ENCODE peak calls at places on chromosomes 6 and 20, in six cellular contexts. X is esophagus squamous epithelium, P is Panc1, A is colonic mucosa, I is kidney, U is psoas muscle. Y is an unnamed sample. For H3K4me1, the result is how much of the 10 kb centered on the place peaks cover.

GRCh38 chr6:111559193-111560097 is 46.2 kb downstream of the TRAF3IP2 start:
- DNase-seq in X (no peak), P (no peak), A (peak), I (no peak), U (peak), Y (no peak)

GRCh38 chr20:24158271-24158670 is 169.7 kb upstream of the GGTLC1 start:
- DNase-seq in X (no peak), P (no peak), A (no peak), I (no peak), U (no peak), Y (no peak)

GRCh38 chr20:20501128-20501527 is 133.2 kb downstream of the INSM1 start:
- DNase-seq in X (no peak), P (no peak), A (no peak), I (no peak), U (no peak), Y (no peak)

GRCh38 chr6:122730775-122731386 is 48.6 kb upstream of the FABP7 start:
- DNase-seq in X (no peak), P (peak), A (no peak), I (no peak), U (no peak), Y (no peak)

GRCh38 chr6:124524821-124525220 is 437.4 kb upstream of the RNF217 start:
- DNase-seq in X (no peak), P (no peak), A (no peak), I (no peak), U (no peak), Y (no peak)

GRCh38 chr6:137412562-137412961 is 81.6 kb downstream of the OLIG3 start:
- DNase-seq in X (no peak), P (no peak), A (no peak), I (no peak), U (no peak), Y (no peak)

GRCh38 chr6:1312193-1312443 is 220 bp downstream of the FOXQ1 start:
- DNase-seq in X (no peak), P (no peak), A (no peak), I (no peak), U (no peak), Y (no peak)

GRCh38 chr6:118708736-118709135 is 57.3 kb upstream of the CEP85L start:
- DNase-seq in X (no peak), P (peak), A (no peak), I (no peak), U (no peak), Y (no peak)

GRCh38 chr20:53578492-53579222 is 15.0 kb downstream of the ZNF217 start:
- DNase-seq in X (peak), P (no peak), A (peak), I (no peak), U (no peak), Y (peak)

GRCh38 chr20:41185013-41185757 is 47.8 kb downstream of the PLCG1 start:
- DNase-seq in X (no peak), P (no peak), A (no peak), I (no peak), U (peak), Y (peak)

GRCh38 chr6:27503436-27504030 is 30.6 kb upstream of the ZNF184 start:
- DNase-seq in X (no peak), P (peak), A (peak), I (peak), U (peak), Y (peak)

GRCh38 chr6:89023591-89024441 is 56.7 kb upstream of the PNRC1 start:
- DNase-seq in X (no peak), P (no peak), A (no peak), I (no peak), U (peak), Y (peak)

GRCh38 chr6:145139451-145139850 is 595.9 kb downstream of the EPM2A start:
- DNase-seq in X (no peak), P (no peak), A (no peak), I (no peak), U (no peak), Y (no peak)

GRCh38 chr6:147173675-147174339 is 30.4 kb upstream of the STXBP5 start:
- DNase-seq in X (no peak), P (no peak), A (no peak), I (no peak), U (no peak), Y (no peak)

GRCh38 chr20:34037121-34037520 is 43.4 kb downstream of the RALY start:
- DNase-seq in X (no peak), P (no peak), A (no peak), I (no peak), U (no peak), Y (no peak)

GRCh38 chr6:107495196-107495643 is 5.3 kb downstream of the SOBP start:
- DNase-seq in X (no peak), P (no peak), A (no peak), I (no peak), U (no peak), Y (no peak)

GRCh38 chr20:63739129-63740069 is at the start of gene SLC2A4RG:
- DNase-seq in X (no peak), P (no peak), A (peak), I (peak), U (peak), Y (no peak)

GRCh38 chr6:12748815-12749521 is 32.4 kb downstream of the PHACTR1 start:
- DNase-seq in X (no peak), P (no peak), A (no peak), I (peak), U (peak), Y (no peak)

GRCh38 chr20:10476319-10476724 is 41.2 kb downstream of the SLX4IP start:
- DNase-seq in X (no peak), P (no peak), A (no peak), I (no peak), U (no peak), Y (no peak)

GRCh38 chr6:14505391-14505790 is 387.8 kb downstream of the CD83 start:
- DNase-seq in X (no peak), P (no peak), A (no peak), I (no peak), U (no peak), Y (no peak)

GRCh38 chr6:66265737-66266136 is 558.7 kb upstream of the EYS start:
- DNase-seq in X (no peak), P (no peak), A (no peak), I (no peak), U (no peak), Y (no peak)

GRCh38 chr6:7086488-7086887 is 21.3 kb upstream of the RREB1 start:
- DNase-seq in X (no peak), P (no peak), A (peak), I (no peak), U (peak), Y (no peak)

GRCh38 chr6:141123084-141123483 is 1009.6 kb upstream of the GJE1 start:
- DNase-seq in X (no peak), P (no peak), A (no peak), I (no peak), U (no peak), Y (no peak)

GRCh38 chr6:170096803-170097504 is 193.9 kb downstream of the DLL1 start:
- DNase-seq in X (no peak), P (no peak), A (no peak), I (peak), U (no peak), Y (peak)

GRCh38 chr6:118668761-118669411 is 17.5 kb upstream of the CEP85L start:
- DNase-seq in X (no peak), P (no peak), A (no peak), I (no peak), U (no peak), Y (no peak)

GRCh38 chr6:293185-294174 is 1.2 kb downstream of the DUSP22 start:
- DNase-seq in X (no peak), P (no peak), A (peak), I (no peak), U (peak), Y (peak)

GRCh38 chr6:6246539-6246938 is 73.9 kb downstream of the F13A1 start:
- DNase-seq in X (no peak), P (no peak), A (no peak), I (no peak), U (no peak), Y (no peak)

GRCh38 chr20:35303382-35303734 is 11.1 kb upstream of the FAM83C start:
- DNase-seq in X (no peak), P (no peak), A (no peak), I (no peak), U (no peak), Y (no peak)

GRCh38 chr6:137866200-137866913 is 702 bp upstream of the TNFAIP3 start:
- DNase-seq in X (no peak), P (no peak), A (no peak), I (no peak), U (peak), Y (no peak)

GRCh38 chr20:38498909-38499308 is 26.3 kb downstream of the RALGAPB start:
- DNase-seq in X (no peak), P (no peak), A (no peak), I (no peak), U (no peak), Y (no peak)

GRCh38 chr6:110547266-110547964 is 71.0 kb upstream of the SLC22A16 start:
- DNase-seq in X (no peak), P (no peak), A (no peak), I (no peak), U (no peak), Y (no peak)

GRCh38 chr6:43856005-43856765 is 86.2 kb downstream of the VEGFA start:
- DNase-seq in X (no peak), P (no peak), A (peak), I (no peak), U (peak), Y (no peak)

GRCh38 chr20:25090492-25091429 is 8.8 kb upstream of the VSX1 start:
- DNase-seq in X (no peak), P (no peak), A (peak), I (peak), U (no peak), Y (no peak)

GRCh38 chr6:108589244-108589730 is 28.6 kb downstream of the FOXO3 start:
- DNase-seq in X (no peak), P (peak), A (peak), I (peak), U (peak), Y (peak)

GRCh38 chr6:166259296-166259977 is 48.8 kb downstream of the PRR18 start:
- DNase-seq in X (no peak), P (no peak), A (no peak), I (no peak), U (no peak), Y (peak)

GRCh38 chr20:18019068-18019467 is 38.6 kb downstream of the OVOL2 start:
- DNase-seq in X (no peak), P (peak), A (no peak), I (no peak), U (no peak), Y (no peak)
- TF ChIP-seq CTCF in X (peak), P (no peak), A (peak), I (peak), U (no peak), Y (no peak)

DNA sequence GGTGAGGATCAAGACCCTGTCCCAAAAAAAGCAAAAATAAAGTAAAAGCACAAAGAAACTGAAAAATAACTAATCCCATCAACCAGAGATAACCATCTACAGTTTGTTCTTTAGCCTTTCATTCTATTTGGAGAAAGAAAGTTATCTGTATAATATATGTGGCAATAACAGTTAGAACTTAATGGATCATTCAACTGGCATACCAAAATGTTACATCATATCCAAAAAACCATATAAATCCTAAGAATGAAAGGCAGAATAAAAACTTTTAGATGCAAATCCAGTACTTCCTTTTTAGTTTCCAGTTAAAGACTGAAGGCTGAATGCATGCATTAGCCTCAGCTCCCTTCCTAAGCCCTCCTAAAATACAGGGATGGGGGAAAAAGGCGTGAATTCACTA is 25.2 kb downstream of the ILRUN start:
- DNase-seq in X (no peak), P (no peak), A (no peak), I (no peak), U (no peak), Y (no peak)
- H3K4me1 ChIP-seq in X (under half), P (under half), A (under half), I (under half), U (under half), Y (under half)

GRCh38 chr6:160104821-160105517 is 16.6 kb upstream of the SLC22A1 start:
- DNase-seq in X (no peak), P (no peak), A (no peak), I (no peak), U (no peak), Y (no peak)

GRCh38 chr6:160102399-160102798 is 19.2 kb upstream of the SLC22A1 start:
- DNase-seq in X (no peak), P (no peak), A (no peak), I (no peak), U (no peak), Y (no peak)

GRCh38 chr6:160101262-160102205 is 20.1 kb upstream of the SLC22A1 start:
- DNase-seq in X (no peak), P (no peak), A (no peak), I (no peak), U (no peak), Y (no peak)

GRCh38 chr6:160103825-160104100 is 17.9 kb upstream of the SLC22A1 start:
- DNase-seq in X (no peak), P (no peak), A (no peak), I (no peak), U (no peak), Y (no peak)

DNA sequence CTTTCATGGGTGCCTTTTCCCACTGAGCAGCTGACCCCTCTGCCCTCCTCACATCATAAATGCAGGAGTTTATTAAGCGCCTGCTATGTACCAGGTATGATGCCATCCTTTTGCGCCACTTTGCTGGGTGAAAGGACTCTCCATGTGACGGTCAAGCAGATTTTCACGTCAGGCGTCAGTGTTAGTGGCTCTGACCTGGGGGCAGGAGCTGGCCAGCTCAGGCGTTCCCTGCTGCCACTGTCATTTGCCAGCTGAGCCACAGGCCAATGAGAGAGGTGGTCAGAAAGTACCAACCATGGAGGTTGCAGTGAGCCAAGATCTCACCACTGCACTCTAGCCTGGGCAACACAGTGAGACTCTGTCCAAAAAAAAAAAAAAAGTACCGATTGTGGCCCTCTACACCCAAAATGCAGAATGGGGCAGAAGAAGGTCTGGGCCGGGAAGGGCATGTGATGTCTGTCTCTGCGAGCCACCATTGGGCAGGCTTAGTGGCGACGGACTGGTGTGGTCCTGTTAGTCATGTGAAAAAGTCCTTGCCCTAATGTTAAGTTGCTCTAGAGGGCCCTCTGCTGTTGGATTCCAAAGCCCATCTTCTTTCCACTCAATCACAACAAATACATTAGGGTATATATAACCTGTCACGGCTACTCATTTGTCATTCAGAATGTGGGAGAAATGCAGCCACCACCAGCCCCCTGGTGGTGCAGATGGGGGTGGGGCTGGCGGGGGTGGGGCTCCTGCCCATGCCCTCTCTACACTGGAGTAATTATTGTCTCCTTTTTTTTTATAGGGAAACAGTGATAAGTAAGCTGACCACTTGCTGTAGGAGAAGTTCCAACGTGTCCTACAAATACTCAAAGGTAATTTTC is 18.4 kb upstream of the SLC22A1 start:
- DNase-seq in X (no peak), P (no peak), A (peak), I (no peak), U (no peak), Y (no peak)
- TF ChIP-seq CTCF in X (peak), P (peak), A (peak), I (no peak), U (peak), Y (peak)

DNA sequence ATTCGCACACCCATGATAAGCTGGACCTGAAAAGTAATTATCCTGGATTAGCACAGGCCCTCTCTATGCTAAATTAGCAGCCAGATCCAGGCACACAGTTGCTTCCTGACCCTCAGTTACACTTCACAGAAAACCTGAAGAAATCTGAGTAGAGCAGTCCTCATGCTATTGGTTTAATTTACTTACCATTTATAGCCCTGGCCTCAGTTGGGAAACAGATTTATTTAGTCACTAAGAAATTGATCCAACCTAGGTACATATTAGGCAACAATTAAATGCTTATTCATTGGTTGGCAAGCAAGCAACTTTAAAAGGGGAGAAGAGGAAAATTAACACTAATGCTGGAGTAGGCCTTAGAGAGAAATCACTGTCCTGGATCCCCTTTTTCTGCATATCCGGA is 15.6 kb upstream of the EYA4 start:
- DNase-seq in X (no peak), P (no peak), A (no peak), I (no peak), U (no peak), Y (no peak)
- H3K4me1 ChIP-seq in X (under half), P (under half), A (under half), I (under half), U (under half), Y (under half)

GRCh38 chr6:26179675-26180074 is 92.4 kb downstream of the HFE start:
- DNase-seq in X (no peak), P (no peak), A (no peak), I (no peak), U (no peak), Y (no peak)

GRCh38 chr6:26173836-26174144 is 86.6 kb downstream of the HFE start:
- DNase-seq in X (no peak), P (no peak), A (peak), I (no peak), U (no peak), Y (no peak)

GRCh38 chr6:26175033-26175427 is 87.8 kb downstream of the HFE start:
- DNase-seq in X (no peak), P (no peak), A (no peak), I (no peak), U (no peak), Y (no peak)

GRCh38 chr6:26172496-26172958 is 85.3 kb downstream of the HFE start:
- DNase-seq in X (no peak), P (no peak), A (peak), I (no peak), U (no peak), Y (no peak)

DNA sequence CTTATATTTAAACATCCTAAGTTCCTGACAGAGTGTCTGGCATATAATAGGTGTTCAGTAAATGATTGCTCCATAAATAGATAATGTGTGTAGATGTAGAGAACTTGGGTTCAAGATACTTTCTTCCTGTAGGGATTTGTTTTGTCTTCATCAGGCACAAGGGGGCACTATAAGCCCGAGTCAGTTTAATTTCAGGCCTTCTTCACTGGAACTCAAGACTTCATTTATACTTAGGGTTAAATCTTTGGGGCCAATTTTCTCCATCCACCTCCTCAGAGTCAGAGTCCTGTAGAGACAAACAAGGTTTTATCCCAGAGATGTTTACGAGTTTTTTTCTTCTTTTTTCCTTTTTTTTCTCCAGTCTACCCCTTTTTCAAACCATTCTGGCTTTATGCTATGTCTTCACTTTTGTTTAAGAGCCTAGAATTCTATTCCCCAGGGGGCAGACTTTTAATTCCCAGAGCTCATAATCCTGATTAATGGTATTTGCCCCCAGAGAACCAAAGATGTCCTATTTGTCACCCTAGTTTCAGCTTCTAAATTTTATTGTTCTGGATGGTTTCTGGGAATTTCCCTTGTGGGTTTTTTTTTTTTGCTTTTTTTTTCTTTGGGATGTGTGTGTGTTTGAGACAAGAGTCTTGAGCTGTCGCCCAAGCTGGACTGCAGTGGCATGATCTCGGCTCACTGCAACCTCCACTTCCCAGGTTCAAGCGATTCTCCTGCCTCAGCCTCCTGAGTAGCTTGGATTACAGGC is 88.4 kb downstream of the HFE start:
- DNase-seq in X (no peak), P (no peak), A (peak), I (no peak), U (no peak), Y (no peak)
- TF ChIP-seq CTCF in X (peak), P (peak), A (peak), I (peak), U (peak), Y (peak)

DNA sequence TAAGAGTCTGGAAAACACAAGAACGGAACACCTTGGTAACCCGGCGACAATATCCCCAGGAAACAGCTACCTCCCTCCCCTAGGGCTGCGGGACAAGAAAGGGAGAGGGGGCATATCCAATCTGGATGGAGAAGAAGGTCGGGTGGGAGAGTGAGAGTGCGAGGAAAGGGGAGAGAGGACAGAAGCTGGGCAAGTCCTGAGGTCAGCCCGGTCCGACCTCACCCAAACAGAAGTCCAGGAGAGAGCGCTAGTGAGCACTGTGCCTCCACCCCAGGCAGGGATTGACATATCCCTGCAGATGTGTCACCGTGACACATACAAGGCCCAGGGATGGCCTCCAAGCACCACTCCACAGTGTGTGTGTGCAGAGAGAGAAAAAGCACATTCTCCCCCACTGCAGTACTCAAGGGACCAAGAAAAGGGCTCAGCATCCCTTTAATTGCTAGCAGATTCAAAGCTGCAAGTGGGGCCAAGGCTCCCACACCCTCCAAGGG is 3.3 kb downstream of the PXDC1 start:
- DNase-seq in X (no peak), P (peak), A (peak), I (peak), U (peak), Y (peak)
- H3K4me1 ChIP-seq in X (under half), P (half or more), A (under half), I (under half), U (half or more), Y (half or more)

GRCh38 chr6:40714576-40715500 is 127.7 kb upstream of the LRFN2 start:
- DNase-seq in X (no peak), P (peak), A (peak), I (no peak), U (no peak), Y (no peak)
- TF ChIP-seq CTCF in X (no peak), P (no peak), A (no peak), I (no peak), U (no peak), Y (no peak)

GRCh38 chr20:32441638-32442037 is 83.5 kb downstream of the ASXL1 start:
- DNase-seq in X (no peak), P (no peak), A (no peak), I (no peak), U (no peak), Y (no peak)
- H3K4me1 ChIP-seq in X (under half), P (under half), A (under half), I (under half), U (under half), Y (under half)